ENCODE peak calls at places on chromosome 15, in four cellular contexts. One of them, this sample, is unnamed.

GRCh38 chr15:72319360-72319984 is 485 bp downstream of the CELF6 start:
- DNase-seq in T-helper 1 cell: peak
- DNase-seq in non-pigmented ciliary epithelial cell: no peak
- DNase-seq in NCI-H2029: no peak
- DNase-seq in this sample: no peak

GRCh38 chr15:74793135-74794028 is 11.5 kb downstream of the CSK start:
- DNase-seq in T-helper 1 cell: peak
- DNase-seq in non-pigmented ciliary epithelial cell: no peak
- DNase-seq in NCI-H2029: no peak
- DNase-seq in this sample: no peak

GRCh38 chr15:100588638-100589242 is 13.2 kb downstream of the LINS1 start:
- DNase-seq in T-helper 1 cell: no peak
- DNase-seq in non-pigmented ciliary epithelial cell: no peak
- DNase-seq in NCI-H2029: no peak
- DNase-seq in this sample: no peak

GRCh38 chr15:24269166-24269571 is 406.4 kb upstream of the NPAP1 start:
- DNase-seq in T-helper 1 cell: no peak
- DNase-seq in non-pigmented ciliary epithelial cell: no peak
- DNase-seq in NCI-H2029: peak
- DNase-seq in this sample: peak

GRCh38 chr15:48703544-48703943 is 58.0 kb upstream of the FBN1 start:
- DNase-seq in T-helper 1 cell: no peak
- DNase-seq in non-pigmented ciliary epithelial cell: no peak
- DNase-seq in NCI-H2029: no peak
- DNase-seq in this sample: no peak

GRCh38 chr15:26091184-26091583 is 228.1 kb upstream of the ATP10A start:
- DNase-seq in T-helper 1 cell: no peak
- DNase-seq in non-pigmented ciliary epithelial cell: no peak
- DNase-seq in NCI-H2029: no peak
- DNase-seq in this sample: no peak

GRCh38 chr15:78726870-78727551 is 84.3 kb downstream of the ADAMTS7 start:
- DNase-seq in T-helper 1 cell: no peak
- DNase-seq in non-pigmented ciliary epithelial cell: no peak
- DNase-seq in NCI-H2029: peak
- DNase-seq in this sample: no peak

GRCh38 chr15:98069256-98069655 is 108.8 kb downstream of the ARRDC4 start:
- DNase-seq in T-helper 1 cell: no peak
- DNase-seq in non-pigmented ciliary epithelial cell: no peak
- DNase-seq in NCI-H2029: no peak
- DNase-seq in this sample: no peak

GRCh38 chr15:58980351-58980939 is 7.0 kb upstream of the RNF111 start:
- DNase-seq in T-helper 1 cell: no peak
- DNase-seq in non-pigmented ciliary epithelial cell: no peak
- DNase-seq in NCI-H2029: peak
- DNase-seq in this sample: no peak

GRCh38 chr15:92020207-92020606 is 166.7 kb downstream of the SLCO3A1 start:
- DNase-seq in T-helper 1 cell: no peak
- DNase-seq in non-pigmented ciliary epithelial cell: no peak
- DNase-seq in NCI-H2029: no peak
- DNase-seq in this sample: no peak

GRCh38 chr15:53446376-53446775 is 313.1 kb downstream of the WDR72 start:
- DNase-seq in T-helper 1 cell: no peak
- DNase-seq in non-pigmented ciliary epithelial cell: no peak
- DNase-seq in NCI-H2029: no peak
- DNase-seq in this sample: no peak

GRCh38 chr15:28043625-28044520 is 55.2 kb downstream of the OCA2 start:
- DNase-seq in T-helper 1 cell: no peak
- DNase-seq in non-pigmented ciliary epithelial cell: no peak
- DNase-seq in NCI-H2029: no peak
- DNase-seq in this sample: no peak

This sample was measured in LNCaP clone FGC.